ENCODE peak calls at places on chromosome 10, in six cellular contexts. O is mesenchymal stem cell, U is H9, P is H1, J is neuronal stem cell, B is trophoblast cell. X is an unnamed sample.

GRCh38 chr10:32981760-32982159 is 23.7 kb upstream of the ITGB1 start:
- DNase-seq in O (peak), J (no peak), B (peak), P (no peak), U (no peak), X (peak)

GRCh38 chr10:15348579-15348978 is 22.5 kb downstream of the FAM171A1 start:
- DNase-seq in U (no peak), O (no peak), J (no peak), P (no peak), B (no peak), X (peak)

GRCh38 chr10:26809973-26810372 is 50.8 kb downstream of the ABI1 start:
- DNase-seq in O (no peak), J (no peak), P (no peak), B (no peak), U (no peak), X (no peak)

GRCh38 chr10:110226555-110226925 is 19.1 kb downstream of the MXI1 start:
- DNase-seq in B (peak), P (no peak), J (peak), U (peak), O (peak), X (peak)

GRCh38 chr10:86545097-86545496 is 23.5 kb upstream of the WAPL start:
- DNase-seq in J (no peak), O (no peak), P (no peak), B (no peak), U (no peak), X (no peak)

GRCh38 chr10:108039821-108040584 is 875.5 kb upstream of the SORCS1 start:
- DNase-seq in J (no peak), U (peak), B (no peak), P (no peak), O (no peak), X (no peak)

GRCh38 chr10:33501161-33501560 is 166.7 kb upstream of the NRP1 start:
- DNase-seq in U (no peak), P (no peak), J (no peak), B (peak), O (no peak), X (peak)

GRCh38 chr10:48897438-48897790 is 42.2 kb downstream of the LRRC18 start:
- DNase-seq in P (no peak), B (no peak), J (no peak), O (no peak), U (no peak), X (no peak)

GRCh38 chr10:33334839-33335549 is 527 bp upstream of the NRP1 start:
- DNase-seq in B (peak), P (no peak), U (peak), O (peak), J (peak), X (peak)

GRCh38 chr10:129917936-129918335 is 46.1 kb downstream of the EBF3 start:
- DNase-seq in J (no peak), P (no peak), O (no peak), B (no peak), U (no peak), X (no peak)

GRCh38 chr10:129918836-129919235 is 45.2 kb downstream of the EBF3 start:
- DNase-seq in B (no peak), O (no peak), U (no peak), P (no peak), J (no peak), X (no peak)

GRCh38 chr10:129919358-129919757 is 44.7 kb downstream of the EBF3 start:
- DNase-seq in J (no peak), U (no peak), P (no peak), O (no peak), B (no peak), X (no peak)

GRCh38 chr10:129916506-129916995 is 47.5 kb downstream of the EBF3 start:
- DNase-seq in P (no peak), U (no peak), B (no peak), O (no peak), J (no peak), X (no peak)

DNA sequence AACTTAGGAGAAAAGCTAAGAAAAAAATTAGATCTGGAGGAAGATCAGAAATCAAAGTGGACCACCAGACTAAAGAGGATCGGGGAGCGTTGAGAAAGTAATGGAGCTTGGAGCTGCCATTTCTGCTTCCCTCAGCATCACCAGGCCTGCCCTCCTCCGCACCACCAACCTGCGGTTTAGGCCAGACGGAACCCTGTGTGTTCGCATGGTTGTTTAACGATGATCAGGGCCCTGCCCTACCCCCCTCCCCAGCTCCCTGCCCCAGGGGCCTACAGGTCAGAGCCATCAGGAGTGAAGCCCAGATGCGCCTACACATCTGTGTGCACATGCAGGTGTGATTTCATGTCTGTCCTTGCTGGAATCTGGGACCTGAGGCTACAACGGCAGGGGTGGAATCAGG is 45.7 kb downstream of the EBF3 start:
- DNase-seq in O (no peak), J (no peak), B (no peak), P (no peak), U (no peak), X (no peak)
- H3K14ac ChIP-seq in O (no peak), J (no peak), B (no peak), P (no peak), U (no peak), X (no peak)

DNA sequence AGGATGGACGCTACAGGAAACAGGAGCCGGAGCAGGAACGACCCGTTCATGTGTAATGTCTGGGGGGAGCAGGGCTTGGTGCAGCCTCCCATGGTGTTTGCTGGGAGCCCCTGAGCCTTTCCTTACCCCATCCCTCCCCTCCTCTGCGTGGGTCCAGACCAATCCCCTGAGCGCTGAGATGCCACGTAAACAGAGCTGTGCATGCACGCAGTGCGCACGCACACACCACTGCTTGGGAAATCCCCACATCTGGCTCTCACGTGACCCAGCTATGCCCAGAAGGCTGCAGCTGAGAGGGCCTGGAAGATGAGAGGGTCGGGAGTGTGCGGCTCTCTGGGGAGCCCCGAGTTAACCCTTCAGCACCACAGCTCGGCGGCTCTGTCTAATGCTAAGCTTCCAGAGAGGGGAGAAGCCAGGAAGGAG is 177.3 kb downstream of the SH3PXD2A start:
- DNase-seq in P (no peak), U (no peak), O (peak), B (peak), J (no peak), X (peak)
- H3K14ac ChIP-seq in P (no peak), U (peak), O (peak), B (peak), J (no peak), X (peak)

GRCh38 chr10:92734288-92734687 is 44.5 kb downstream of the HHEX start:
- DNase-seq in B (no peak), U (no peak), J (no peak), P (no peak), O (no peak), X (no peak)

GRCh38 chr10:92737484-92737883 is 47.7 kb downstream of the HHEX start:
- DNase-seq in P (no peak), B (no peak), U (no peak), J (no peak), O (no peak), X (no peak)

GRCh38 chr10:92729886-92730285 is 40.1 kb downstream of the HHEX start:
- DNase-seq in B (no peak), O (no peak), U (no peak), J (no peak), P (no peak), X (no peak)

GRCh38 chr10:92735938-92736337 is 46.2 kb downstream of the HHEX start:
- DNase-seq in J (no peak), U (no peak), P (no peak), B (no peak), O (no peak), X (no peak)

DNA sequence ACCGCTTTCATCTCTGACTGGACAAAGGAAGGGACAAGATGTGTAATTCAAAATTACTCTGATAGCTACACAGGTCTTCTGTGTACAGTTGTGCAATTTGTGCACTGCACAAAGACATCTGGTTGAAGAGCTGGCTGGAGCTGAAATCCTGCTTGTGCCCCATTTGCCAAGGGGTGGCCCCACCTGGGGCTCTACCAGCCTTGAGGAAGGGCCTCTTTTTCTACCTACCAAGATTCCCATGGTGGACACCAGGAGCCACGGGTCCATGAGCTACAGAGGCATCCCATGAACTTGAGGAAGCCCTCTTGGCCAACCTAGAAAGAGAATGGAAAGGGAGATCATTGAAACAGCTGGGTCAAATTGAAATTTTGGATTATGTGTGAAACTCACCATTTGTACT is 43.2 kb downstream of the HHEX start:
- DNase-seq in P (no peak), B (no peak), J (no peak), U (no peak), O (no peak), X (no peak)
- H3K14ac ChIP-seq in P (no peak), B (no peak), J (no peak), U (no peak), O (no peak), X (no peak)

DNA sequence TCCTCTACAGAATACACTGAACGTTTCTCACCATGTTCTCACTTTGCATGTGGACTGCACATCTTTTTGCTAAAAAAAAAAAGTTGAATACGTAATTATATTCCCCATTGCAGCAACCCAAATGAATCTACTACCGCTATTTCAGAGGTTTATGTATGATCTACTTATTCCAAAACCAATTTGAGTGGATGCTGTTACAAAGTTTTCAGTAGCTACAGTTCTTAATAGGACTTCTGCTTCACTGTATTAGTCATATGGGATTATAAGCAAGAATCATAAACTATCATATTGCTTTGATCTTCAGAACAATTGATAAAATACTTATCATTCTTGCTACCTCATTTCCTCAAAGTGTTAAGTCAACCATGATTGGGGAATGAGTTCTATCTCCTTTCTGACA is 257.0 kb downstream of the PARD3 start:
- DNase-seq in B (no peak), P (no peak), J (no peak), U (no peak), O (no peak), X (no peak)
- H3K14ac ChIP-seq in B (no peak), P (no peak), J (no peak), U (no peak), O (no peak), X (no peak)

GRCh38 chr10:29450405-29450804 is 161.5 kb downstream of the LYZL1 start:
- DNase-seq in O (no peak), P (no peak), B (no peak), J (no peak), U (no peak), X (no peak)
- H3K14ac ChIP-seq in O (no peak), P (no peak), B (no peak), J (no peak), U (no peak), X (no peak)

GRCh38 chr10:34593955-34594354 is 221.1 kb downstream of the PARD3 start:
- DNase-seq in P (no peak), J (no peak), B (no peak), U (no peak), O (no peak), X (no peak)
- H3K14ac ChIP-seq in P (no peak), J (no peak), B (no peak), U (no peak), O (no peak), X (no peak)

DNA sequence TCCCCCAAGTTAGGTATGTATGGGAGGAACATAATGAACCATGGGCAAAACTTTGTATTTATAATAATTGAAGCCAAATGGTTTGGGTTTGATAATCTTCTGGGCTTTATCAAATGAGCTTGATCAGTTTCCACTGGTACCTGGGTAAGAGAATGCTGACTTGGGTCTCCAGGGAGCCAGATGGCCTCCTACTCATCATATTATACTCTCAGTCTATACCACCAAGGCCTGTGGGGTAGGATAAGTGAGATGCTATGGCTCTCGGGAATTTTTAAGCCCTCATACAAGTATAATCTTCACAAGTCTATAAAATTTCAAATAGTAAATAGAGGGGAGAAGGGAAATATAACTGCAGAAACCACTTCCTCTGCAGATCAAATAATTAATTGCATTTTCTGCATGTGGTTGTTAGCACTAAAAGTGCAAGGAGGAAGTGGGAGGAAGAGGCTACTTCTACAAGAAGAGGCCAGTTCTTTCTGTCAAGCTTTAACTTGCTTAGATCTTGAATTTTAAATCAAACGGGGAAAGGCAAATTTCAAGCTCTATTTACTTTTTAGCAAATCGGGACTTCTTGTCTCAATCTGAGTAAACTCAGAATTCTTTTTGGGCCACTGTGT is 349.0 kb downstream of the SORCS1 start:
- DNase-seq in P (no peak), O (no peak), B (no peak), J (no peak), U (no peak), X (no peak)
- H3K14ac ChIP-seq in P (no peak), O (no peak), B (no peak), J (no peak), U (no peak), X (no peak)

X was measured in IMR-90.